ENCODE peak calls at places on chromosome 16, in five cellular contexts. J is breast epithelium, T is HCT116, E is vagina, I is stomach. C is an unnamed sample.

GRCh38 chr16:82011199-82011641 is at the start of gene SDR42E1:
- DNase-seq in J (peak), T (peak), E (no peak), I (peak), C (peak)

GRCh38 chr16:22257440-22257839 is 39.8 kb upstream of the POLR3E start:
- DNase-seq in J (no peak), T (no peak), E (no peak), I (no peak), C (no peak)

GRCh38 chr16:1340730-1341494 is 7.5 kb downstream of the BAIAP3 start:
- DNase-seq in J (no peak), T (no peak), E (no peak), I (no peak), C (no peak)

GRCh38 chr16:67986949-67987348 is 6.7 kb upstream of the DPEP3 start:
- DNase-seq in J (no peak), T (no peak), E (no peak), I (no peak), C (no peak)

GRCh38 chr16:57723170-57723569 is 12.4 kb upstream of the KATNB1 start:
- DNase-seq in J (no peak), T (no peak), E (no peak), I (no peak), C (no peak)

GRCh38 chr16:66175580-66175979 is 190.9 kb upstream of the CDH5 start:
- DNase-seq in J (no peak), T (no peak), E (peak), I (no peak), C (no peak)

GRCh38 chr16:74842413-74842812 is 67.8 kb upstream of the FA2H start:
- DNase-seq in J (no peak), T (no peak), E (no peak), I (no peak), C (peak)

GRCh38 chr16:79334127-79334526 is 266.4 kb downstream of the MAF start:
- DNase-seq in J (no peak), T (no peak), E (no peak), I (no peak), C (no peak)

GRCh38 chr16:19188406-19188805 is 20.4 kb downstream of the SYT17 start:
- DNase-seq in J (no peak), T (no peak), E (no peak), I (no peak), C (no peak)

GRCh38 chr16:14489460-14489859 is 140.6 kb downstream of the PARN start:
- DNase-seq in J (no peak), T (peak), E (no peak), I (no peak), C (no peak)

GRCh38 chr16:47262938-47263337 is 119.2 kb upstream of the NETO2 start:
- DNase-seq in J (no peak), T (no peak), E (no peak), I (no peak), C (no peak)

GRCh38 chr16:87855852-87856715 is 13.2 kb downstream of the SLC7A5 start:
- DNase-seq in J (no peak), T (no peak), E (no peak), I (peak), C (no peak)

GRCh38 chr16:51756447-51757123 is 605.5 kb upstream of the SALL1 start:
- DNase-seq in J (no peak), T (no peak), E (no peak), I (no peak), C (no peak)

GRCh38 chr16:4768549-4769305 is 1.8 kb upstream of the ZNF500 start:
- DNase-seq in J (peak), T (peak), E (no peak), I (peak), C (peak)

GRCh38 chr16:4775005-4775404 is 8.0 kb upstream of the ZNF500 start:
- DNase-seq in J (no peak), T (no peak), E (no peak), I (no peak), C (no peak)

GRCh38 chr16:4771646-4772045 is 4.7 kb upstream of the ZNF500 start:
- DNase-seq in J (no peak), T (no peak), E (no peak), I (no peak), C (no peak)

GRCh38 chr16:4769306-4769638 is 2.3 kb upstream of the ZNF500 start:
- DNase-seq in J (no peak), T (no peak), E (no peak), I (no peak), C (no peak)

DNA sequence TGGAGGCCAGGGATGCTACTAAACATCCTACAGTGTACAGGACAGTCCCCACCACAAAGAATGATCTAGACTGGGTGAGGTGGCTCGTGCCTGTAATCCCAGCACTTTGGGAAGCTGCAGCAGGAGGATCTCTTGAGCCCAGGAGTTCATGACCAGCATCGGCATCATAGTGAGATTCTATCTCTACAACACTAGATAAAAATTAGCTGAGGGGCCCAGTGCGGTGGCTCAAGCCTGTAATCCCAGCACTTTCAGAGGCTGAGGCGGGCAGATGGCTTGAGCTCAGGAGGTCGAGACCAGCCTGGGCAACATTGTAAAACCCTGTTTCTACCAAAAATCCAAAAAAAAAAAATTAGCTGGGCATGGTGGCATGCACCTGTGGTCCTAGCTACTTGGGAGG is 5.4 kb upstream of the ZNF500 start:
- DNase-seq in J (no peak), T (no peak), E (no peak), I (no peak), C (no peak)
- H3K4me3 ChIP-seq in J (no peak), T (no peak), E (no peak), I (no peak), C (no peak)

GRCh38 chr16:29996773-29997250 is 771 bp downstream of the INO80E start:
- DNase-seq in J (no peak), T (no peak), E (no peak), I (no peak), C (no peak)

GRCh38 chr16:29993903-29994612 is 1.4 kb downstream of the HIRIP3 start:
- DNase-seq in J (no peak), T (no peak), E (no peak), I (no peak), C (no peak)

GRCh38 chr16:29995330-29995910 is at the start of gene HIRIP3:
- DNase-seq in J (peak), T (peak), E (no peak), I (peak), C (peak)

GRCh38 chr16:29994613-29995329 is 646 bp downstream of the HIRIP3 start:
- DNase-seq in J (no peak), T (no peak), E (no peak), I (peak), C (peak)

GRCh38 chr16:29995911-29996772 is at the start of gene INO80E:
- DNase-seq in J (peak), T (peak), E (no peak), I (peak), C (peak)
- TF ChIP-seq POLR2A in J (no peak), T (peak), E (no peak), I (no peak), C (no peak)

GRCh38 chr16:2532494-2533141 is 1.4 kb upstream of the CEMP1 start:
- DNase-seq in J (peak), T (peak), E (no peak), I (peak), C (peak)
- TF ChIP-seq POLR2AphosphoS5 in J (peak), T (no peak), E (no peak), I (peak), C (no peak)

GRCh38 chr16:85612801-85613608 is at the start of gene GSE1:
- DNase-seq in J (peak), T (peak), E (no peak), I (peak), C (peak)

GRCh38 chr16:85615014-85615851 is 2.1 kb downstream of the GSE1 start:
- DNase-seq in J (peak), T (peak), E (no peak), I (peak), C (no peak)

GRCh38 chr16:85614338-85615013 is 1.4 kb downstream of the GSE1 start:
- DNase-seq in J (no peak), T (no peak), E (no peak), I (no peak), C (no peak)

GRCh38 chr16:85612191-85612800 is 826 bp upstream of the GSE1 start:
- DNase-seq in J (peak), T (peak), E (no peak), I (peak), C (peak)

DNA sequence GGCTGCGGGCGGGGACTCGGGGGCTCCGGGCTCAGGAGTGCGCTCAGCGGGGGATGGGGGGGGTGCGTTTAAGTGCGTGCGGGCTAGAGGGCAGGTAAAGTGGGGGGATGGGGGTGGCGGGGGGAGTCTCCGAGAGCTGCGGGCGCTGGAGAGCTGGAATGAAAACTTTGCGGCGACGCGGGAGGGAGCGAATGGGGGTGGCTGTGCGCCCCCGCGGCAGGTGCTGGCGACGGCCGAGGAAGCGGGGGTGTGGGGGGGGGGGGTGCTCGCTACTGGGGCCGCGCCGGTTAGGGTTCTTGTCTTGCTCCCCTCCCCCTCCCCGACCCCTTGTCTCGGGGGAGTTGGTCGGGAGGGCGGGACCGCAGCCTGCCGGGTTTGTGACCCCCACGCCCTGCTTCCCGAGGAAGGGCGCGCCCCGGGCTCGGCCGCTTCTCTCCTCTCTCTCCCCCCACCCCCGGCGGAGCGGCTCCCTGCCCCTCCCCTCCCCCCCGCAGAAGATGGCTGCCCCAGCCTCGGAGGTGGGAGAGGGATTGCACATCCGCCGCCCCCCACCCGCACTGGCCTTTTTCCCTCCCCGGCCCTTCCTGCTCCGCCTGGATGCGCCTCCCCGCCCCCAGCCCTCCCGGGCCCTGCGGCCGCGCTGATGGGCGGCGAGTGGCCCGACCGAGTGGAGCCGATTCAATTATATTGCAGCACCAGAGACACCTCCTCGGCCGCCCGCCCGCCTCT is 651 bp downstream of the GSE1 start:
- DNase-seq in J (peak), T (no peak), E (no peak), I (peak), C (peak)
- H3K4me3 ChIP-seq in J (peak), T (peak), E (peak), I (peak), C (peak)

GRCh38 chr16:2884041-2884451 is 1.0 kb downstream of the FLYWCH2 start:
- DNase-seq in J (no peak), T (no peak), E (no peak), I (no peak), C (no peak)

GRCh38 chr16:2883027-2883846 is at the start of gene FLYWCH2:
- DNase-seq in J (peak), T (peak), E (no peak), I (peak), C (peak)

GRCh38 chr16:2879854-2880508 is 3.0 kb upstream of the FLYWCH2 start:
- DNase-seq in J (no peak), T (no peak), E (no peak), I (no peak), C (no peak)

DNA sequence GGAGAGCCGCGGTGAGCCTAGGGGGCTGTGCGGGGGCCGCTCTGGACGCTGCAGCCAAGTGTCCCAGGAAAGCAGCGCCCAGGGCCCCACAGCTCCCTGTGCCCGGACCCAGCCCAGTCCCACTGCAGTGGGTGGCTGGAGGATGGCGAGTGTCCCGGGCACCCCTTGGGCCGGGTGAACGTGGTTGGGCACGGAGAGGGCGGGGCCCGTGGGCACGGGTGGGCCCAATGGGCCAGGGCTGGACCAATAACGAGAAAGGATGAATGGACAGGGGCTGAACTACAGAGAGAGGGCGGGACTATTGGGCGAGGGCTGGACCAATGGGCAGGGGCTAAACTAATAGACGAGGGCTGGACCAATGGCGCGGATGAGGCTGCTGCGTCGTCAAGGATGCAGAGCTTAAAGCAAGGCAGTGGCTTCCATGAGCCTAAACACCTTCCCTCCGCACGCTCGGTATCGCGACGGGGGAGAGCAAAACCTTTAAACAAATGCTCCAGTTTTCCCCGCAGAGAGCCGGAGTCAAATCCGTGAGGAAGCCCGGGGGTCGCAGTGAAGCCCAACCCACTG is 472 bp upstream of the FLYWCH2 start:
- DNase-seq in J (peak), T (peak), E (no peak), I (peak), C (peak)
- TF ChIP-seq POLR2A in J (no peak), T (peak), E (no peak), I (no peak), C (peak)

C was measured in suprapubic skin.